ENCODE peak calls at places on chromosomes 16 and 17, in ten cellular contexts. L, Y, K, Q, W, T, G, S, X and C are unnamed samples.

GRCh38 chr17:43608313-43608712 is 53.4 kb downstream of the MEOX1 start:
- DNase-seq in Q (no peak), L (peak), T (no peak), G (no peak), W (peak), X (peak), Y (no peak), K (peak), S (no peak), C (no peak)

GRCh38 chr17:32723310-32723955 is 153.5 kb downstream of the MYO1D start:
- DNase-seq in S (no peak), T (no peak), K (no peak), X (no peak), W (no peak), L (no peak), Y (no peak), Q (peak), G (no peak), C (no peak)

GRCh38 chr16:53844796-53845195 is 140.8 kb downstream of the FTO start:
- DNase-seq in K (no peak), W (no peak), L (no peak), Y (no peak), Q (peak), S (no peak), G (no peak), X (no peak), T (no peak), C (no peak)

GRCh38 chr16:67548265-67549126 is 13.8 kb upstream of the CTCF start:
- DNase-seq in Y (no peak), S (no peak), G (no peak), X (no peak), Q (no peak), L (peak), K (peak), W (no peak), T (no peak), C (no peak)

GRCh38 chr17:80855968-80856862 is 135.4 kb upstream of the CHMP6 start:
- DNase-seq in K (peak), S (peak), X (peak), W (peak), L (peak), T (no peak), Y (peak), Q (no peak), G (no peak), C (peak)

GRCh38 chr17:17819561-17819995 is 17.2 kb downstream of the SREBF1 start:
- DNase-seq in L (peak), X (peak), K (peak), T (no peak), S (peak), W (peak), Q (no peak), G (peak), Y (peak), C (peak)

GRCh38 chr17:7186241-7186640 is 7.1 kb upstream of the ASGR1 start:
- DNase-seq in S (peak), W (no peak), K (peak), T (no peak), Y (peak), L (peak), Q (no peak), X (no peak), G (no peak), C (no peak)

GRCh38 chr16:4624827-4625616 is 396 bp downstream of the MGRN1 start:
- DNase-seq in G (peak), Q (no peak), L (peak), T (peak), K (peak), X (peak), Y (peak), W (peak), S (peak), C (peak)

GRCh38 chr17:73462830-73463229 is 151.0 kb upstream of the CDC42EP4 start:
- DNase-seq in T (no peak), G (no peak), S (no peak), K (no peak), Q (no peak), Y (no peak), L (no peak), X (no peak), W (no peak), C (no peak)

GRCh38 chr16:86118467-86119307 is 219.7 kb downstream of the IRF8 start:
- DNase-seq in W (no peak), T (no peak), S (no peak), Q (no peak), K (no peak), X (no peak), Y (no peak), G (no peak), L (no peak), C (no peak)

GRCh38 chr17:30302241-30302640 is 10.5 kb upstream of the BLMH start:
- DNase-seq in Y (no peak), W (no peak), L (no peak), G (no peak), Q (no peak), X (no peak), S (no peak), T (no peak), K (no peak), C (no peak)

GRCh38 chr17:73566905-73567782 is 77.1 kb downstream of the SDK2 start:
- DNase-seq in Y (no peak), G (no peak), L (no peak), Q (no peak), K (peak), S (no peak), X (no peak), T (no peak), W (no peak), C (peak)

GRCh38 chr17:38591759-38592241 is 14.0 kb downstream of the SRCIN1 start:
- DNase-seq in K (peak), T (no peak), X (peak), W (peak), Y (no peak), S (no peak), G (no peak), Q (no peak), L (no peak), C (no peak)

GRCh38 chr17:27396941-27397340 is 59.3 kb upstream of the KSR1 start:
- DNase-seq in K (peak), L (no peak), X (no peak), Q (no peak), W (peak), S (no peak), T (no peak), Y (no peak), G (no peak), C (no peak)

GRCh38 chr16:25108054-25108453 is 3.5 kb upstream of the LCMT1 start:
- DNase-seq in K (no peak), G (no peak), L (no peak), S (peak), W (no peak), X (no peak), Q (no peak), T (no peak), Y (no peak), C (peak)

GRCh38 chr16:3471518-3472176 is 23.6 kb downstream of the C16orf90 start:
- DNase-seq in S (no peak), X (no peak), Y (no peak), Q (no peak), T (no peak), G (no peak), W (no peak), L (no peak), K (no peak), C (no peak)

GRCh38 chr16:11370084-11370931 is 25.0 kb downstream of the RMI2 start:
- DNase-seq in Y (no peak), T (no peak), S (no peak), L (no peak), Q (no peak), G (no peak), X (no peak), K (peak), W (peak), C (no peak)

GRCh38 chr16:35319536-35320192 is 1860.3 kb downstream of the TP53TG3F start:
- DNase-seq in Y (no peak), W (no peak), S (no peak), T (no peak), G (no peak), K (no peak), X (no peak), L (no peak), Q (peak), C (no peak)

GRCh38 chr17:67942810-67943209 is 53.5 kb downstream of the C17orf58 start:
- DNase-seq in L (peak), W (no peak), S (peak), T (no peak), G (no peak), Q (no peak), Y (no peak), X (no peak), K (no peak), C (no peak)

GRCh38 chr16:80803341-80804060 is 897 bp downstream of the CDYL2 start:
- DNase-seq in S (peak), K (peak), Y (peak), L (peak), X (no peak), Q (no peak), W (peak), G (peak), T (no peak), C (peak)

GRCh38 chr16:85639529-85640253 is 26.6 kb downstream of the GSE1 start:
- DNase-seq in Q (no peak), X (no peak), L (no peak), Y (no peak), T (peak), G (no peak), S (peak), K (no peak), W (peak), C (no peak)

GRCh38 chr17:83180996-83181481 is 101.6 kb downstream of the METRNL start:
- DNase-seq in L (no peak), Y (no peak), T (no peak), S (no peak), Q (no peak), K (no peak), G (peak), X (no peak), W (no peak), C (no peak)

GRCh38 chr16:16143941-16144340 is 79.4 kb downstream of the ABCC6 start:
- DNase-seq in Q (no peak), Y (no peak), S (no peak), G (no peak), X (no peak), W (no peak), T (no peak), L (no peak), K (no peak), C (no peak)

GRCh38 chr17:66399441-66399840 is 97.0 kb downstream of the PRKCA start:
- DNase-seq in X (no peak), L (no peak), K (peak), W (no peak), Q (no peak), T (no peak), G (no peak), S (no peak), Y (no peak), C (no peak)

GRCh38 chr17:79496422-79497005 is 114.3 kb downstream of the RBFOX3 start:
- DNase-seq in W (no peak), K (no peak), Y (no peak), T (no peak), X (no peak), G (no peak), L (no peak), S (no peak), Q (no peak), C (no peak)

GRCh38 chr17:50834126-50834785 is 1.1 kb upstream of the WFIKKN2 start:
- DNase-seq in X (no peak), Q (no peak), S (no peak), T (no peak), G (no peak), L (no peak), Y (no peak), K (no peak), W (no peak), C (no peak)

GRCh38 chr16:84048306-84048705 is 5.7 kb upstream of the SLC38A8 start:
- DNase-seq in K (no peak), T (no peak), X (no peak), Q (no peak), S (no peak), W (no peak), Y (no peak), G (no peak), L (no peak), C (no peak)

GRCh38 chr17:12664252-12664651 is 1.4 kb upstream of the MYOCD start:
- DNase-seq in K (no peak), S (no peak), Y (no peak), Q (no peak), G (no peak), T (no peak), L (no peak), X (no peak), W (no peak), C (no peak)

GRCh38 chr16:25897677-25898076 is 205.9 kb downstream of the HS3ST4 start:
- DNase-seq in W (no peak), S (no peak), Q (peak), G (no peak), X (no peak), K (no peak), Y (no peak), T (no peak), L (no peak), C (no peak)

GRCh38 chr17:5541610-5542202 is 42.6 kb downstream of the NLRP1 start:
- DNase-seq in S (no peak), X (no peak), L (no peak), Q (no peak), G (no peak), W (no peak), T (no peak), Y (no peak), K (no peak), C (no peak)